ENCODE peak calls at places on chromosomes 2 and 18, in nine cellular contexts. I, C, T, W, F, H, R, Z and X are unnamed samples.

GRCh38 chr2:112940859-112941258 is 29.9 kb downstream of the IL37 start:
- DNase-seq in T (no peak), H (no peak), F (no peak), C (no peak), I (no peak), W (no peak), R (no peak), Z (no peak), X (no peak)

GRCh38 chr2:60297296-60298010 is 256.0 kb downstream of the BCL11A start:
- DNase-seq in I (no peak), F (peak; percentile 64), C (peak; percentile 41), R (peak; percentile 80), H (no peak), Z (no peak), T (no peak), W (no peak), X (no peak)

GRCh38 chr2:200469708-200470600 is 39.9 kb downstream of the KCTD18 start:
- DNase-seq in W (peak; percentile 92), H (no peak), I (no peak), R (no peak), T (peak; percentile 45), F (no peak), C (no peak), Z (no peak), X (no peak)

GRCh38 chr2:215912299-215912842 is 101.0 kb downstream of the MREG start:
- DNase-seq in Z (no peak), W (no peak), I (no peak), F (no peak), T (no peak), C (no peak), H (no peak), R (no peak), X (no peak)

GRCh38 chr2:161981016-161981415 is 93.0 kb downstream of the DPP4 start:
- DNase-seq in Z (no peak), C (no peak), T (no peak), W (no peak), I (no peak), H (no peak), F (no peak), R (no peak), X (no peak)

GRCh38 chr2:39171618-39172017 is 50.8 kb upstream of the SOS1 start:
- DNase-seq in T (no peak), Z (no peak), C (no peak), F (no peak), H (no peak), W (no peak), I (no peak), R (peak; percentile 34), X (no peak)

GRCh38 chr2:119383410-119384140 is 16.8 kb downstream of the DBI start:
- DNase-seq in T (no peak), W (no peak), R (no peak), Z (peak; percentile 73), F (no peak), I (no peak), H (no peak), C (peak; percentile 80), X (no peak)

GRCh38 chr2:20661981-20662937 is 4.7 kb upstream of the GDF7 start:
- DNase-seq in T (no peak), Z (no peak), R (no peak), I (no peak), H (no peak), F (no peak), W (peak; percentile 50), C (no peak), X (no peak)

GRCh38 chr18:61876899-61877298 is 15.9 kb downstream of the RNF152 start:
- DNase-seq in F (no peak), C (no peak), T (no peak), Z (no peak), R (no peak), W (no peak), H (no peak), I (no peak), X (no peak)

GRCh38 chr18:25005602-25006375 is 346.2 kb downstream of the ZNF521 start:
- DNase-seq in F (no peak), T (no peak), C (no peak), W (no peak), Z (no peak), H (no peak), R (no peak), I (no peak), X (no peak)

GRCh38 chr18:50819027-50819726 is 639 bp downstream of the MRO start:
- DNase-seq in Z (no peak), W (peak; percentile 67), C (peak; percentile 63), H (no peak), F (peak; percentile 30), R (peak; percentile 20), I (peak; percentile 9), T (peak; percentile 27), X (peak; percentile 9)

GRCh38 chr2:148789059-148789458 is 86.0 kb upstream of the KIF5C start:
- DNase-seq in T (no peak), W (no peak), H (no peak), I (no peak), R (no peak), F (no peak), Z (no peak), C (no peak), X (no peak)

GRCh38 chr18:51070545-51070944 is 40.5 kb downstream of the SMAD4 start:
- DNase-seq in H (no peak), T (no peak), C (no peak), F (no peak), R (no peak), Z (no peak), W (no peak), I (no peak), X (no peak)

GRCh38 chr2:3959372-3959771 is 256.0 kb downstream of the DCDC2C start:
- DNase-seq in F (no peak), T (no peak), C (no peak), Z (no peak), H (no peak), W (no peak), I (peak; percentile 31), R (peak; percentile 50), X (peak; percentile 25)

GRCh38 chr2:240604291-240604938 is 17.9 kb downstream of the CAPN10 start:
- DNase-seq in R (peak; percentile 93), C (peak; percentile 90), I (peak; percentile 55), F (no peak), T (peak; percentile 77), W (peak; percentile 88), H (peak; percentile 89), Z (no peak), X (peak; percentile 97)

GRCh38 chr2:85324639-85325465 is 2.9 kb downstream of the TGOLN2 start:
- DNase-seq in T (no peak), C (no peak), I (peak; percentile 60), H (no peak), F (no peak), R (no peak), Z (no peak), W (peak; percentile 53), X (no peak)

GRCh38 chr2:240757086-240757614 is 62.9 kb downstream of the KIF1A start:
- DNase-seq in R (no peak), Z (no peak), H (no peak), F (peak; percentile 67), T (no peak), W (no peak), I (no peak), C (no peak), X (no peak)

GRCh38 chr18:63336366-63337099 is 17.0 kb upstream of the BCL2 start:
- DNase-seq in I (no peak), C (no peak), R (no peak), H (peak; percentile 31), F (no peak), W (no peak), T (no peak), Z (no peak), X (no peak)

GRCh38 chr2:16334886-16335605 is 330.6 kb downstream of the CYRIA start:
- DNase-seq in R (no peak), I (no peak), Z (no peak), W (no peak), F (no peak), C (no peak), H (no peak), T (no peak), X (no peak)

GRCh38 chr2:86020984-86021383 is 84.7 kb downstream of the POLR1A start:
- DNase-seq in I (no peak), C (no peak), H (no peak), T (peak; percentile 47), Z (no peak), F (no peak), R (no peak), W (peak; percentile 78), X (no peak)

DNA sequence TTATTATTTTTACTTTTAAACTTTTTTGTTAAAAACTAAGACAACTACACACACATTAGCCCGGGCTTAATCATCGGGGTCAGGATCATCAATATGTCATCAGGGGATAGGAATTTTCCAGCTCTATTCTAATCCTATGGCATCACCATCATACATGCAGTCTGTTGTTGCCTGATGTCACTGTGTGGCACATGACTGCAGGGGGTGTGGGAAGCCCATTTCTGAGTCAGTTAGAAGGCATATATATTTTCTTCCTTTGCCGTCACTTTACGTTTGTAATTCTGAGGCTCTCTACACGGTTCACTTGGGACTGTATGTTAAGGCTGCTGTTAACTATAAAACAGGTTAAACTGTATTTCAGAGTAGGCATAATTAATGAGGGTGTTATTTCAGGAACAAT is 144.4 kb upstream of the ITGA6 start:
- DNase-seq in T (no peak), F (no peak), H (no peak), Z (no peak), R (no peak), I (peak; percentile 38), C (no peak), W (no peak), X (peak; percentile 55)
- TF ChIP-seq POLR2A in T (no peak), F (no peak), H (no peak), Z (no peak), R (no peak), I (no peak), C (no peak), W (no peak), X (no peak)

GRCh38 chr2:42132966-42133641 is 36.0 kb upstream of the EML4 start:
- DNase-seq in W (peak; percentile 96), Z (peak; percentile 86), T (peak; percentile 51), F (peak; percentile 43), I (peak; percentile 96), R (peak; percentile 67), H (peak; percentile 95), C (peak; percentile 93), X (peak; percentile 65)
- TF ChIP-seq POLR2A in W (no peak), Z (no peak), T (no peak), F (peak; percentile 12), I (no peak), R (no peak), H (peak; percentile 9), C (no peak), X (no peak)

DNA sequence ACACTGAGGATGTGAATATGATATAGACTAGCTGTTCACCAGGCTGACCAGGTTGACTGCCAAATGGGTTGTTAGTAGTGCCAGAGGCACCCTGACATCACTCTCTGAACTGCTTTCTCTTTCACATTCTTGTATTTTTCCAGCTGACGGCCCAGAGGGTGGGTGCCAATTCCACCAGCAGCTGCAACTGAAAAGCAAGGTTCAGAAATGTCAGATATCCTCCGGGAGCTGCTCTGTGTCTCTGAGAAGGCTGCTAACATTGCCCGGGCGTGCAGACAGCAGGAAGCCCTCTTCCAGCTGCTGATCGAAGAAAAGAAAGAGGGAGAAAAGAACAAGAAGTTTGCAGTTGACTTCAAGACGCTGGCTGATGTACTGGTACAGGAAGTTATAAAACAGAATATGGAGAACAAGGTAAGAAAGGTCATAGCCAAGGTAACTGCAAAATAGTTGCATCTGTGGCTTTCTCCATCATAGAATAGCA is 16.5 kb downstream of the INPP1 start:
- DNase-seq in Z (no peak), T (peak; percentile 40), F (no peak), W (peak; percentile 81), R (no peak), H (peak; percentile 74), I (no peak), C (peak; percentile 59), X (no peak)
- TF ChIP-seq POLR2A in Z (no peak), T (no peak), F (no peak), W (no peak), R (no peak), H (no peak), I (no peak), C (no peak), X (no peak)

GRCh38 chr2:218578272-218578877 is 9.7 kb downstream of the CNOT9 start:
- DNase-seq in H (no peak), F (no peak), C (no peak), W (no peak), T (no peak), R (no peak), I (no peak), Z (no peak), X (no peak)
- TF ChIP-seq POLR2A in H (no peak), F (no peak), C (no peak), W (no peak), T (no peak), R (no peak), I (no peak), Z (no peak), X (no peak)